ENCODE peak calls at places on chromosomes 2 and 18, in six cellular contexts. V is NCI-H1694; S is activated T-helper 2 cell treated with anti-CD3 and anti-CD28 coated beads, Interferon-gamma antibody, Interleukin-2, Interleukin-4, amounts not matched to agents 10 μg/mL and 5 μg/mL and 100 μg/mL, durations not matched to agents 14 hours and 24 hours and 36 hours; E is HT-29; B is NAMALWA; H is HS-5. T is an unnamed sample.

GRCh38 chr18:77127769-77128671 is 4.6 kb downstream of the MBP start:
- DNase-seq in V (peak), S (no peak), E (peak), B (peak), H (peak), T (no peak)

GRCh38 chr2:148259674-148260073 is 238.8 kb downstream of the MBD5 start:
- DNase-seq in V (peak), S (no peak), E (no peak), B (peak), H (no peak), T (no peak)

GRCh38 chr2:88059979-88060906 is 4.7 kb upstream of the KRCC1 start:
- DNase-seq in V (peak), S (no peak), E (peak), B (peak), H (no peak), T (peak)

GRCh38 chr2:10448646-10449480 is 736 bp upstream of the ODC1 start:
- DNase-seq in V (peak), S (peak), E (peak), B (peak), H (peak), T (peak)

GRCh38 chr2:106638043-106638442 is 150.9 kb downstream of the CD8B2 start:
- DNase-seq in V (peak), S (no peak), E (peak), B (peak), H (no peak), T (peak)

GRCh38 chr2:60538136-60538535 is 15.3 kb downstream of the BCL11A start:
- DNase-seq in V (no peak), S (no peak), E (no peak), B (no peak), H (no peak), T (no peak)

GRCh38 chr18:26941608-26942007 is 76.1 kb upstream of the AQP4 start:
- DNase-seq in V (no peak), S (no peak), E (no peak), B (no peak), H (no peak), T (no peak)

GRCh38 chr2:159891917-159892691 is 94.1 kb upstream of the CD302 start:
- DNase-seq in V (no peak), S (no peak), E (peak), B (no peak), H (peak), T (peak)

GRCh38 chr2:229408356-229408755 is 137.3 kb upstream of the PID1 start:
- DNase-seq in V (no peak), S (no peak), E (peak), B (no peak), H (peak), T (no peak)

GRCh38 chr2:217261452-217261851 is 401.6 kb upstream of the TNP1 start:
- DNase-seq in V (no peak), S (no peak), E (peak), B (no peak), H (no peak), T (no peak)

GRCh38 chr2:68574202-68574791 is 69.1 kb upstream of the PROKR1 start:
- DNase-seq in V (no peak), S (no peak), E (no peak), B (no peak), H (no peak), T (no peak)

GRCh38 chr2:53460347-53460746 is 307.3 kb upstream of the CHAC2 start:
- DNase-seq in V (no peak), S (no peak), E (no peak), B (no peak), H (no peak), T (no peak)

GRCh38 chr18:67581178-67581577 is 64.7 kb upstream of the DSEL start:
- DNase-seq in V (no peak), S (no peak), E (no peak), B (no peak), H (no peak), T (no peak)

T was measured in MM.1S.